ENCODE peak calls at places on chromosomes 16 and 17, in seven cellular contexts. One of them, this sample, is unnamed.

GRCh38 chr16:54281535-54282201 is 4.9 kb downstream of the IRX3 start:
- DNase-seq in dorsolateral prefrontal cortex: no peak
- DNase-seq in GM23248: no peak
- DNase-seq in neural progenitor cell: peak; percentile 47
- DNase-seq in upper lobe of left lung: peak; percentile 31
- DNase-seq in kidney epithelial cell: no peak
- DNase-seq in stomach: no peak
- DNase-seq in this sample: no peak

GRCh38 chr17:42744283-42744805 is 496 bp downstream of the EZH1 start:
- DNase-seq in kidney epithelial cell: peak; percentile 28
- DNase-seq in neural progenitor cell: no peak
- DNase-seq in GM23248: peak; percentile 80
- DNase-seq in stomach: peak; percentile 76
- DNase-seq in upper lobe of left lung: peak; percentile 83
- DNase-seq in dorsolateral prefrontal cortex: peak; percentile 77
- DNase-seq in this sample: peak; percentile 82

GRCh38 chr16:4021070-4021779 is 95.0 kb downstream of the ADCY9 start:
- DNase-seq in neural progenitor cell: no peak
- DNase-seq in upper lobe of left lung: peak; percentile 89
- DNase-seq in dorsolateral prefrontal cortex: no peak
- DNase-seq in kidney epithelial cell: peak; percentile 55
- DNase-seq in stomach: peak; percentile 92
- DNase-seq in GM23248: peak; percentile 14
- DNase-seq in this sample: no peak

GRCh38 chr16:88768041-88768876 is 16.8 kb downstream of the PIEZO1 start:
- DNase-seq in neural progenitor cell: peak; percentile 65
- DNase-seq in kidney epithelial cell: no peak
- DNase-seq in upper lobe of left lung: peak; percentile 91
- DNase-seq in dorsolateral prefrontal cortex: no peak
- DNase-seq in GM23248: peak; percentile 49
- DNase-seq in stomach: no peak
- DNase-seq in this sample: peak; percentile 54

GRCh38 chr17:2415081-2415480 is 14.2 kb upstream of the MNT start:
- DNase-seq in stomach: no peak
- DNase-seq in upper lobe of left lung: no peak
- DNase-seq in dorsolateral prefrontal cortex: no peak
- DNase-seq in kidney epithelial cell: no peak
- DNase-seq in neural progenitor cell: no peak
- DNase-seq in GM23248: no peak
- DNase-seq in this sample: no peak

GRCh38 chr17:76955191-76955590 is 87.0 kb downstream of the MGAT5B start:
- DNase-seq in GM23248: no peak
- DNase-seq in upper lobe of left lung: no peak
- DNase-seq in stomach: no peak
- DNase-seq in dorsolateral prefrontal cortex: no peak
- DNase-seq in neural progenitor cell: no peak
- DNase-seq in kidney epithelial cell: no peak
- DNase-seq in this sample: no peak

GRCh38 chr16:25988089-25988488 is 296.3 kb downstream of the HS3ST4 start:
- DNase-seq in dorsolateral prefrontal cortex: no peak
- DNase-seq in GM23248: no peak
- DNase-seq in kidney epithelial cell: no peak
- DNase-seq in upper lobe of left lung: no peak
- DNase-seq in stomach: no peak
- DNase-seq in neural progenitor cell: no peak
- DNase-seq in this sample: no peak

GRCh38 chr17:17055286-17056166 is 13.3 kb downstream of the MPRIP start:
- DNase-seq in neural progenitor cell: no peak
- DNase-seq in upper lobe of left lung: peak; percentile 24
- DNase-seq in dorsolateral prefrontal cortex: no peak
- DNase-seq in stomach: peak; percentile 28
- DNase-seq in GM23248: peak; percentile 68
- DNase-seq in kidney epithelial cell: no peak
- DNase-seq in this sample: no peak

GRCh38 chr17:80782536-80783427 is 208.9 kb upstream of the CHMP6 start:
- DNase-seq in stomach: no peak
- DNase-seq in neural progenitor cell: no peak
- DNase-seq in GM23248: peak; percentile 62
- DNase-seq in kidney epithelial cell: no peak
- DNase-seq in upper lobe of left lung: no peak
- DNase-seq in dorsolateral prefrontal cortex: peak; percentile 26
- DNase-seq in this sample: no peak

GRCh38 chr17:77476920-77477805 is 336.4 kb downstream of the SEC14L1 start:
- DNase-seq in upper lobe of left lung: no peak
- DNase-seq in neural progenitor cell: no peak
- DNase-seq in kidney epithelial cell: peak; percentile 85
- DNase-seq in dorsolateral prefrontal cortex: peak; percentile 72
- DNase-seq in stomach: peak; percentile 71
- DNase-seq in GM23248: peak; percentile 99
- DNase-seq in this sample: no peak

GRCh38 chr17:50944054-50944901 is 78.1 kb upstream of the TOB1 start:
- DNase-seq in kidney epithelial cell: no peak
- DNase-seq in dorsolateral prefrontal cortex: peak; percentile 91
- DNase-seq in stomach: peak; percentile 97
- DNase-seq in neural progenitor cell: peak; percentile 75
- DNase-seq in GM23248: peak; percentile 65
- DNase-seq in upper lobe of left lung: peak; percentile 92
- DNase-seq in this sample: peak; percentile 39

GRCh38 chr16:10817963-10818941 is at the start of gene TVP23A:
- DNase-seq in kidney epithelial cell: no peak
- DNase-seq in dorsolateral prefrontal cortex: peak; percentile 65
- DNase-seq in upper lobe of left lung: no peak
- DNase-seq in GM23248: no peak
- DNase-seq in stomach: no peak
- DNase-seq in neural progenitor cell: peak; percentile 80
- DNase-seq in this sample: no peak

GRCh38 chr17:34307110-34307509 is 12.1 kb upstream of the CCL8 start:
- DNase-seq in upper lobe of left lung: no peak
- DNase-seq in kidney epithelial cell: no peak
- DNase-seq in neural progenitor cell: no peak
- DNase-seq in stomach: no peak
- DNase-seq in dorsolateral prefrontal cortex: no peak
- DNase-seq in GM23248: peak; percentile 67
- DNase-seq in this sample: no peak

GRCh38 chr17:77125432-77125901 is 15.3 kb upstream of the SEC14L1 start:
- DNase-seq in neural progenitor cell: no peak
- DNase-seq in kidney epithelial cell: peak; percentile 93
- DNase-seq in stomach: no peak
- DNase-seq in dorsolateral prefrontal cortex: no peak
- DNase-seq in GM23248: peak; percentile 87
- DNase-seq in upper lobe of left lung: no peak
- DNase-seq in this sample: peak; percentile 49

GRCh38 chr16:46884513-46885293 is 541 bp downstream of the GPT2 start:
- DNase-seq in upper lobe of left lung: no peak
- DNase-seq in kidney epithelial cell: no peak
- DNase-seq in GM23248: peak; percentile 54
- DNase-seq in stomach: no peak
- DNase-seq in dorsolateral prefrontal cortex: peak; percentile 62
- DNase-seq in neural progenitor cell: peak; percentile 59
- DNase-seq in this sample: no peak

GRCh38 chr17:62800580-62800979 is 7.5 kb downstream of the MARCHF10 start:
- DNase-seq in stomach: peak; percentile 33
- DNase-seq in GM23248: peak; percentile 55
- DNase-seq in upper lobe of left lung: peak; percentile 28
- DNase-seq in neural progenitor cell: no peak
- DNase-seq in dorsolateral prefrontal cortex: no peak
- DNase-seq in kidney epithelial cell: no peak
- DNase-seq in this sample: no peak

GRCh38 chr17:6241996-6242395 is 171.8 kb downstream of the WSCD1 start:
- DNase-seq in GM23248: no peak
- DNase-seq in upper lobe of left lung: no peak
- DNase-seq in dorsolateral prefrontal cortex: no peak
- DNase-seq in neural progenitor cell: no peak
- DNase-seq in stomach: no peak
- DNase-seq in kidney epithelial cell: no peak
- DNase-seq in this sample: no peak

GRCh38 chr17:6243186-6243585 is 173.0 kb downstream of the WSCD1 start:
- DNase-seq in upper lobe of left lung: no peak
- DNase-seq in dorsolateral prefrontal cortex: no peak
- DNase-seq in kidney epithelial cell: no peak
- DNase-seq in GM23248: no peak
- DNase-seq in stomach: no peak
- DNase-seq in neural progenitor cell: no peak
- DNase-seq in this sample: no peak

GRCh38 chr17:6240601-6241000 is 170.4 kb downstream of the WSCD1 start:
- DNase-seq in GM23248: no peak
- DNase-seq in neural progenitor cell: no peak
- DNase-seq in kidney epithelial cell: no peak
- DNase-seq in dorsolateral prefrontal cortex: no peak
- DNase-seq in upper lobe of left lung: no peak
- DNase-seq in stomach: no peak
- DNase-seq in this sample: no peak

GRCh38 chr17:6240001-6240400 is 169.8 kb downstream of the WSCD1 start:
- DNase-seq in kidney epithelial cell: no peak
- DNase-seq in upper lobe of left lung: no peak
- DNase-seq in neural progenitor cell: no peak
- DNase-seq in dorsolateral prefrontal cortex: no peak
- DNase-seq in GM23248: no peak
- DNase-seq in stomach: no peak
- DNase-seq in this sample: no peak

DNA sequence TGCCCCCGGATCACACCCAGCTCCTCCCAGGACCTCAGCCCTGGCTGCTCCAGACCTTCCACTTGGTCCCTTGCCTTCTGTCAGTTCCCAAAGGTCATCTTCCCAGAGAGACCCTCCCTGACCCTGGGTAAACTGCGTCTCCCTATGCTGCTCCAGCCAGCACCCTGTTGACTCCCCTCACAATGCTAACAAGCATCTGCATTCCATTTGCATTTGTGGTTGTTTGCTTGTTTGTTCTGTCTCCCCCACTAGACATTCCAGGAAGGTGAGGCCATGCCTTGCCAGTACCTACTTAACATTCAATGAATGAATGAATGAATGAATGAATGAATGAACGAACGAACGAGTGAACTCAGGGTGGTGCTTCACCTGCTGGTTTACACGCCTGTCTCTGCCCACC is 171.2 kb downstream of the WSCD1 start:
- DNase-seq in kidney epithelial cell: no peak
- DNase-seq in dorsolateral prefrontal cortex: no peak
- DNase-seq in upper lobe of left lung: no peak
- DNase-seq in GM23248: no peak
- DNase-seq in stomach: no peak
- DNase-seq in neural progenitor cell: no peak
- DNase-seq in this sample: no peak
- H3K27me3 ChIP-seq in kidney epithelial cell: no peaks in the 10 kb centered on the region
- H3K27me3 ChIP-seq in dorsolateral prefrontal cortex: no peaks in the 10 kb centered on the region
- H3K27me3 ChIP-seq in upper lobe of left lung: no peaks in the 10 kb centered on the region
- H3K27me3 ChIP-seq in GM23248: peaks cover 12% of the 10 kb centered on the region
- H3K27me3 ChIP-seq in stomach: peaks cover 42% of the 10 kb centered on the region
- H3K27me3 ChIP-seq in neural progenitor cell: no peaks in the 10 kb centered on the region
- H3K27me3 ChIP-seq in this sample: no peaks in the 10 kb centered on the region

DNA sequence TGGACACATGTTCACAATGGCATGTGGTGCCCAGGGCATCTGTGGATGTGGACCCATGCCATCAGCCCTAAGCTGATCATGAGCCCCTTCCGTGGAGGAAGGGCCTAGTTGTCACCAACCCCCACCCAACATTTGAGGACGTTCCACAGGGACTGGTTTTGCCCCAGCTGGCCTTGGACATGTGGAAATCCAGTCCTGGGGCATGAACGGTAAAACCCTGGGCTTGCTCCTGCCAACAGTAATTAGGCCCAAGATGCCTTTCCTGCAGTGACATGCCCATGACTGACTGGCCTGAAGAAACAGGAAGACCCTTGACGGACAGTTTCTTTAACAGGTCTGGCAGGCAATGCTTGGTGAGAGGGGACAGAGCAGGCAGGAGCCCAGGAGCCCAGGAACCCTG is 7.7 kb downstream of the TNS4 start:
- DNase-seq in neural progenitor cell: no peak
- DNase-seq in stomach: no peak
- DNase-seq in GM23248: no peak
- DNase-seq in dorsolateral prefrontal cortex: no peak
- DNase-seq in upper lobe of left lung: no peak
- DNase-seq in kidney epithelial cell: no peak
- DNase-seq in this sample: no peak
- H3K27me3 ChIP-seq in neural progenitor cell: no peaks in the 10 kb centered on the region
- H3K27me3 ChIP-seq in stomach: no peaks in the 10 kb centered on the region
- H3K27me3 ChIP-seq in GM23248: no peaks in the 10 kb centered on the region
- H3K27me3 ChIP-seq in dorsolateral prefrontal cortex: no peaks in the 10 kb centered on the region
- H3K27me3 ChIP-seq in upper lobe of left lung: no peaks in the 10 kb centered on the region
- H3K27me3 ChIP-seq in kidney epithelial cell: no peaks in the 10 kb centered on the region
- H3K27me3 ChIP-seq in this sample: no peaks in the 10 kb centered on the region

DNA sequence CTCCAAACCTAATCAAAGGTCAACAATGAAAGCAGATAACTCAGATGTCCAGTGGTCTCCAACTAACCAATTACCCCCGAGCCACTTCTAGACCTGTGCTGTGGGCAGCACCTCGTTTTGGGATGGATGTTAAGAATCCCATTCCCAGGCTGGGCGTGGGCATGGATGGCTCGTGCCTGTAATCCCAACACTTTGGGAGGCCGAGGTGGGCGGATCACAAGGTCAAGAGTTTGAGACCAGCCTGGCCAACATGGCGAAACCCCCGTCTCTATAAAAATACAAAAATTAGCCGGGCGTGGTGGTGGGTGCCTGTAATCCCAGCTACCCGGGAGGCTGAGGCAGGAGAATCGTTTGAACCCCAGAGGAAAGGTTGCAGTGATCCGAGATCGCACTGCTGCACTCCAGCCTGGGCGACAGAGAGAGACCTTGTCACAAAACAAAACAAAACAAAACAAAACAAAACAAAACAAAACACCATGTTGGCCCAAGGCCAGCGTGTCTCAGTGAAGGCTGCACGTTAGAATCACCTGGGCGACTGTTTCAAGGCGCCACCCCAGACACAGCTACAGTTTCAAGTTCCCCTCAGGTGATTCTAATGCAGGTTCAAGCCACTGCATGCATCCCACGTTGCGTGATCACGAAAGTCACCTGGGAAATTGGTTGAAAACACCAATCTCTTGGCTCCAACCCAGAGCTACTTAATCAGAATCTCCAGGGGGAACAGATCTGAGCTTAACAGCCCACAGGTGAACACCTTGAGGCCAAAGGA is 21.3 kb downstream of the COX4I1 start:
- DNase-seq in neural progenitor cell: no peak
- DNase-seq in dorsolateral prefrontal cortex: peak; percentile 29
- DNase-seq in kidney epithelial cell: no peak
- DNase-seq in GM23248: no peak
- DNase-seq in stomach: no peak
- DNase-seq in upper lobe of left lung: no peak
- DNase-seq in this sample: no peak
- H3K27me3 ChIP-seq in neural progenitor cell: peaks cover 31% of the 10 kb centered on the region
- H3K27me3 ChIP-seq in dorsolateral prefrontal cortex: peaks cover 17% of the 10 kb centered on the region
- H3K27me3 ChIP-seq in kidney epithelial cell: peaks cover 13% of the 10 kb centered on the region
- H3K27me3 ChIP-seq in GM23248: peaks cover 30% of the 10 kb centered on the region
- H3K27me3 ChIP-seq in stomach: peaks cover 15% of the 10 kb centered on the region
- H3K27me3 ChIP-seq in upper lobe of left lung: no peaks in the 10 kb centered on the region
- H3K27me3 ChIP-seq in this sample: no peaks in the 10 kb centered on the region

DNA sequence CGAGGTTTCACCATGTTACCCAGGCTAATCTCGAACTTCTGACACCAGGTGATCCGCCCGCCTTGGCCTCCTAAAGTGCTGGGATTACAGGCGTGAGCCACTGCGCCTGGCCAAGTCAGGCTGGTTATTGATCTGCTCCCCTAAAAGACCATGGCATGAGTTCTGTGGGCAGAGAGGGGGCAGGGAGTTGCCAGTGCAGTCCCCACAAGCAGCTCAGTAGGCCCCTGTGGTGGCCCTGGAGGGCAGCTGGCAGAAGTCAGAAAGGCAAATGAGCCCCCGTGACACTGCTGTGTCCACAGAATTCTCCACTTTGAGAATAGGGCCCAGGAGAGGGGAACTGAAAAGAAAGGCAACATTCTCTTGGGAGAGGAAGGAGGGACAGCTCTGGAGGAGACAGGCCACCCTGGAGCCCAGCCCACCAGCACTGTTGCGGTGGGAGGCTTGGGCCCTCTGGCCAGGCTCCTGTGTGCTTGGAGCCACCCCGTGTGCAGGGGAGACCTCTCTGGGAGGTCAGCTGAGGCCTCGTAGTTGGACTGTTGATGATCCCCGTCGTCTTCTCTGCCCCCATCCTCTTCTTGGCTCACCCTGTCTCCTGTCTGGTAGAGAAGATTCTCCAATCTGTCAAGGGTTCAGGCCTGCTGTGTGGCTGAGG is 2.1 kb upstream of the AMDHD2 start:
- DNase-seq in GM23248: no peak
- DNase-seq in stomach: no peak
- DNase-seq in dorsolateral prefrontal cortex: no peak
- DNase-seq in upper lobe of left lung: no peak
- DNase-seq in kidney epithelial cell: no peak
- DNase-seq in neural progenitor cell: no peak
- DNase-seq in this sample: no peak
- H3K27me3 ChIP-seq in GM23248: no peaks in the 10 kb centered on the region
- H3K27me3 ChIP-seq in stomach: no peaks in the 10 kb centered on the region
- H3K27me3 ChIP-seq in dorsolateral prefrontal cortex: no peaks in the 10 kb centered on the region
- H3K27me3 ChIP-seq in upper lobe of left lung: no peaks in the 10 kb centered on the region
- H3K27me3 ChIP-seq in kidney epithelial cell: no peaks in the 10 kb centered on the region
- H3K27me3 ChIP-seq in neural progenitor cell: no peaks in the 10 kb centered on the region
- H3K27me3 ChIP-seq in this sample: no peaks in the 10 kb centered on the region

This sample was measured in SJCRH30.